ENCODE peak calls at places on chromosomes 7 and 10, in eight cellular contexts. U, S, R, M, D, O, P and F are unnamed samples.

GRCh38 chr10:126569513-126570447 is 100.7 kb downstream of the C10orf90 start:
- DNase-seq in U (peak; percentile 5), O (peak; percentile 81), S (peak; percentile 40), D (peak; percentile 80), R (peak; percentile 43), P (no peak), M (peak; percentile 30), F (no peak)

GRCh38 chr10:101136007-101136707 is 5.1 kb downstream of the TLX1 start:
- DNase-seq in M (no peak), U (no peak), P (no peak), D (no peak), S (no peak), R (peak; percentile 38), O (no peak), F (no peak)

GRCh38 chr7:66110861-66111260 is 3.8 kb upstream of the CRCP start:
- DNase-seq in R (peak; percentile 98), D (peak; percentile 94), U (peak; percentile 48), S (peak; percentile 94), P (no peak), M (no peak), O (peak; percentile 98), F (no peak)

GRCh38 chr7:26189000-26189539 is 11.5 kb downstream of the HNRNPA2B1 start:
- DNase-seq in D (no peak), O (no peak), R (no peak), P (no peak), M (no peak), S (no peak), U (no peak), F (no peak)

GRCh38 chr10:124003070-124003419 is 90.4 kb downstream of the CHST15 start:
- DNase-seq in M (no peak), D (no peak), P (no peak), R (no peak), O (no peak), U (no peak), S (no peak), F (no peak)

GRCh38 chr10:124590216-124591122 is 128.8 kb downstream of the LHPP start:
- DNase-seq in P (no peak), S (no peak), M (no peak), U (no peak), R (no peak), O (no peak), D (no peak), F (no peak)

GRCh38 chr7:55127622-55128081 is 108.8 kb downstream of the EGFR start:
- DNase-seq in D (peak; percentile 54), P (peak; percentile 72), O (peak; percentile 61), R (no peak), S (peak; percentile 25), M (no peak), U (no peak), F (no peak)

GRCh38 chr7:157490465-157490912 is 153.7 kb downstream of the DNAJB6 start:
- DNase-seq in D (peak; percentile 8), P (no peak), M (peak; percentile 33), S (peak; percentile 7), O (peak; percentile 59), U (peak; percentile 66), R (peak; percentile 96), F (no peak)

GRCh38 chr7:121545418-121545817 is 149.3 kb upstream of the FAM3C start:
- DNase-seq in P (no peak), M (no peak), D (no peak), O (no peak), R (no peak), S (no peak), U (no peak), F (no peak)

GRCh38 chr10:84957427-84957826 is 629.0 kb downstream of the CCSER2 start:
- DNase-seq in S (no peak), P (no peak), R (no peak), O (no peak), U (no peak), M (no peak), D (no peak), F (no peak)

GRCh38 chr7:128270799-128271411 is 29.8 kb downstream of the LEP start:
- DNase-seq in O (no peak), S (no peak), D (no peak), R (no peak), U (no peak), P (no peak), M (no peak), F (no peak)

GRCh38 chr10:128373071-128373749 is 247.0 kb upstream of the MKI67 start:
- DNase-seq in M (no peak), O (no peak), P (no peak), R (no peak), S (no peak), D (no peak), U (no peak), F (no peak)

GRCh38 chr10:99775850-99776249 is 6.6 kb upstream of the ABCC2 start:
- DNase-seq in R (peak; percentile 88), D (peak; percentile 87), P (no peak), M (peak; percentile 78), U (peak; percentile 86), S (peak; percentile 34), O (peak; percentile 86), F (no peak)

GRCh38 chr10:24513155-24513554 is 210.5 kb downstream of the ARHGAP21 start:
- DNase-seq in S (peak; percentile 18), U (no peak), P (no peak), D (peak; percentile 44), M (no peak), R (peak; percentile 23), O (peak; percentile 44), F (no peak)

GRCh38 chr10:46240684-46241565 is 45.9 kb upstream of the ANTXRL start:
- DNase-seq in R (no peak), D (no peak), P (no peak), O (no peak), M (no peak), U (no peak), S (no peak), F (no peak)

GRCh38 chr7:68529221-68529620 is 1069.1 kb upstream of the AUTS2 start:
- DNase-seq in R (peak; percentile 61), P (no peak), O (no peak), U (no peak), M (no peak), S (no peak), D (no peak), F (no peak)

GRCh38 chr7:77644774-77645173 is 51.5 kb upstream of the RSBN1L start:
- DNase-seq in D (no peak), R (no peak), M (no peak), U (no peak), P (no peak), S (no peak), O (no peak), F (no peak)

GRCh38 chr7:129166745-129167144 is 21.7 kb upstream of the SMO start:
- DNase-seq in M (no peak), P (no peak), S (no peak), U (no peak), O (no peak), R (no peak), D (no peak), F (no peak)

GRCh38 chr7:83427929-83428328 is 221.0 kb downstream of the SEMA3E start:
- DNase-seq in M (peak; percentile 27), D (no peak), S (peak; percentile 84), R (peak; percentile 79), U (no peak), O (no peak), P (no peak), F (no peak)

GRCh38 chr10:61356342-61356741 is 96.8 kb downstream of the TMEM26 start:
- DNase-seq in M (no peak), S (no peak), P (no peak), R (no peak), U (no peak), O (no peak), D (no peak), F (no peak)

GRCh38 chr10:98101366-98101765 is 33.1 kb upstream of the R3HCC1L start:
- DNase-seq in U (no peak), S (no peak), R (peak; percentile 43), O (no peak), D (no peak), P (no peak), M (no peak), F (no peak)

GRCh38 chr10:47402681-47403301 is 18.7 kb upstream of the ZNF488 start:
- DNase-seq in U (peak; percentile 70), P (no peak), D (peak; percentile 91), R (peak; percentile 97), O (peak; percentile 97), S (peak; percentile 88), M (no peak), F (no peak)

GRCh38 chr7:155550916-155551315 is 4.6 kb upstream of the CNPY1 start:
- DNase-seq in S (no peak), U (no peak), P (no peak), D (no peak), O (no peak), M (no peak), R (no peak), F (no peak)

GRCh38 chr10:113858541-113858940 is 4.1 kb downstream of the NHLRC2 start:
- DNase-seq in P (no peak), U (no peak), M (no peak), O (peak; percentile 34), R (no peak), D (no peak), S (peak; percentile 30), F (no peak)

GRCh38 chr10:80484243-80484642 is 30.1 kb downstream of the TSPAN14 start:
- DNase-seq in O (no peak), S (no peak), P (no peak), D (no peak), M (no peak), R (no peak), U (no peak), F (no peak)

GRCh38 chr10:118607768-118608354 is 12.4 kb upstream of the PRLHR start:
- DNase-seq in D (no peak), M (no peak), R (no peak), O (no peak), S (no peak), U (no peak), P (no peak), F (no peak)

GRCh38 chr7:94466516-94466915 is 43.1 kb upstream of the CASD1 start:
- DNase-seq in O (peak; percentile 37), D (no peak), S (no peak), M (no peak), P (no peak), U (no peak), R (no peak), F (no peak)

GRCh38 chr7:27147211-27148030 is at the start of gene HOXA6:
- DNase-seq in M (no peak), S (no peak), P (no peak), U (no peak), O (no peak), R (no peak), D (peak; percentile 42), F (no peak)

GRCh38 chr10:103168436-103168835 is 24.6 kb downstream of the NT5C2 start:
- DNase-seq in O (peak; percentile 76), R (peak; percentile 45), P (no peak), M (no peak), D (peak; percentile 37), U (no peak), S (no peak), F (no peak)

GRCh38 chr7:114104035-114104434 is 185.2 kb upstream of the PPP1R3A start:
- DNase-seq in D (no peak), O (no peak), M (no peak), P (no peak), S (no peak), U (no peak), R (no peak), F (no peak)

GRCh38 chr10:97028126-97028831 is 157.5 kb downstream of the SLIT1 start:
- DNase-seq in O (peak; percentile 78), U (no peak), S (no peak), R (peak; percentile 62), M (no peak), D (peak; percentile 47), P (no peak), F (no peak)

GRCh38 chr7:92527300-92528187 is 776 bp downstream of the PEX1 start:
- DNase-seq in R (peak; percentile 44), O (peak; percentile 71), D (peak; percentile 44), U (peak; percentile 62), S (peak; percentile 66), P (peak; percentile 20), M (peak; percentile 30), F (peak; percentile 26)

GRCh38 chr10:32961892-32962369 is 3.9 kb upstream of the ITGB1 start:
- DNase-seq in P (peak; percentile 92), D (peak; percentile 87), R (peak; percentile 82), O (peak; percentile 88), S (peak; percentile 80), M (no peak), U (peak; percentile 57), F (no peak)

GRCh38 chr10:123451607-123452245 is 214.4 kb upstream of the GPR26 start:
- DNase-seq in R (no peak), M (no peak), O (no peak), S (no peak), U (peak; percentile 13), P (no peak), D (no peak), F (no peak)